ENCODE peak calls at places on chromosome 7, in nine cellular contexts. One of them, this sample, is unnamed.

GRCh38 chr7:96297873-96298272 is 24.0 kb downstream of the SLC25A13 start:
- DNase-seq in A673: no peak
- DNase-seq in GM23338: no peak
- DNase-seq in PC-3: no peak
- DNase-seq in stomach: no peak
- DNase-seq in suprapubic skin: no peak
- DNase-seq in transverse colon: no peak
- DNase-seq in BJ: no peak
- DNase-seq in cardiac muscle cell: no peak
- DNase-seq in this sample: no peak

GRCh38 chr7:88401009-88401623 is 94.4 kb upstream of the STEAP4 start:
- DNase-seq in transverse colon: no peak
- DNase-seq in BJ: no peak
- DNase-seq in PC-3: peak; percentile 51
- DNase-seq in stomach: no peak
- DNase-seq in A673: peak; percentile 35
- DNase-seq in GM23338: peak; percentile 54
- DNase-seq in suprapubic skin: no peak
- DNase-seq in cardiac muscle cell: no peak
- DNase-seq in this sample: no peak

GRCh38 chr7:45342236-45342635 is 184.6 kb downstream of the RAMP3 start:
- DNase-seq in A673: no peak
- DNase-seq in BJ: no peak
- DNase-seq in suprapubic skin: no peak
- DNase-seq in transverse colon: no peak
- DNase-seq in GM23338: no peak
- DNase-seq in stomach: no peak
- DNase-seq in cardiac muscle cell: no peak
- DNase-seq in PC-3: no peak
- DNase-seq in this sample: no peak

GRCh38 chr7:119982884-119983283 is 290.1 kb upstream of the KCND2 start:
- DNase-seq in GM23338: no peak
- DNase-seq in BJ: no peak
- DNase-seq in A673: no peak
- DNase-seq in stomach: no peak
- DNase-seq in transverse colon: no peak
- DNase-seq in PC-3: no peak
- DNase-seq in suprapubic skin: no peak
- DNase-seq in cardiac muscle cell: no peak
- DNase-seq in this sample: no peak

GRCh38 chr7:142796501-142797341 is 26.0 kb downstream of the PRSS2 start:
- DNase-seq in A673: no peak
- DNase-seq in GM23338: peak; percentile 49
- DNase-seq in BJ: no peak
- DNase-seq in transverse colon: no peak
- DNase-seq in stomach: no peak
- DNase-seq in cardiac muscle cell: no peak
- DNase-seq in suprapubic skin: no peak
- DNase-seq in PC-3: peak; percentile 23
- DNase-seq in this sample: no peak

GRCh38 chr7:149225106-149225505 is 14.3 kb upstream of the ZNF212 start:
- DNase-seq in BJ: no peak
- DNase-seq in cardiac muscle cell: no peak
- DNase-seq in A673: no peak
- DNase-seq in suprapubic skin: no peak
- DNase-seq in transverse colon: no peak
- DNase-seq in PC-3: no peak
- DNase-seq in GM23338: no peak
- DNase-seq in stomach: no peak
- DNase-seq in this sample: no peak

GRCh38 chr7:79593819-79594218 is 140.4 kb upstream of the MAGI2 start:
- DNase-seq in transverse colon: no peak
- DNase-seq in PC-3: peak; percentile 27
- DNase-seq in BJ: no peak
- DNase-seq in cardiac muscle cell: no peak
- DNase-seq in suprapubic skin: no peak
- DNase-seq in stomach: no peak
- DNase-seq in A673: no peak
- DNase-seq in GM23338: no peak
- DNase-seq in this sample: no peak

GRCh38 chr7:155190608-155191536 is 106.8 kb upstream of the INSIG1 start:
- DNase-seq in A673: peak; percentile 49
- DNase-seq in cardiac muscle cell: peak; percentile 39
- DNase-seq in GM23338: peak; percentile 79
- DNase-seq in stomach: peak; percentile 72
- DNase-seq in PC-3: peak; percentile 39
- DNase-seq in suprapubic skin: no peak
- DNase-seq in transverse colon: peak; percentile 52
- DNase-seq in BJ: no peak
- DNase-seq in this sample: no peak

GRCh38 chr7:154741131-154741530 is 261.8 kb downstream of the PAXIP1 start:
- DNase-seq in transverse colon: no peak
- DNase-seq in A673: no peak
- DNase-seq in PC-3: no peak
- DNase-seq in BJ: no peak
- DNase-seq in cardiac muscle cell: no peak
- DNase-seq in suprapubic skin: no peak
- DNase-seq in GM23338: no peak
- DNase-seq in stomach: no peak
- DNase-seq in this sample: no peak

GRCh38 chr7:92200791-92201190 is 21.8 kb upstream of the LRRD1 start:
- DNase-seq in transverse colon: no peak
- DNase-seq in suprapubic skin: no peak
- DNase-seq in GM23338: peak; percentile 30
- DNase-seq in A673: no peak
- DNase-seq in PC-3: no peak
- DNase-seq in stomach: no peak
- DNase-seq in cardiac muscle cell: no peak
- DNase-seq in BJ: no peak
- DNase-seq in this sample: no peak
- TF ChIP-seq CTCF in transverse colon: no peak
- TF ChIP-seq CTCF in suprapubic skin: no peak
- TF ChIP-seq CTCF in GM23338: peak; percentile 37
- TF ChIP-seq CTCF in A673: no peak
- TF ChIP-seq CTCF in PC-3: peak; percentile 23
- TF ChIP-seq CTCF in stomach: no peak
- TF ChIP-seq CTCF in cardiac muscle cell: no peak
- TF ChIP-seq CTCF in BJ: no peak
- TF ChIP-seq CTCF in this sample: no peak

DNA sequence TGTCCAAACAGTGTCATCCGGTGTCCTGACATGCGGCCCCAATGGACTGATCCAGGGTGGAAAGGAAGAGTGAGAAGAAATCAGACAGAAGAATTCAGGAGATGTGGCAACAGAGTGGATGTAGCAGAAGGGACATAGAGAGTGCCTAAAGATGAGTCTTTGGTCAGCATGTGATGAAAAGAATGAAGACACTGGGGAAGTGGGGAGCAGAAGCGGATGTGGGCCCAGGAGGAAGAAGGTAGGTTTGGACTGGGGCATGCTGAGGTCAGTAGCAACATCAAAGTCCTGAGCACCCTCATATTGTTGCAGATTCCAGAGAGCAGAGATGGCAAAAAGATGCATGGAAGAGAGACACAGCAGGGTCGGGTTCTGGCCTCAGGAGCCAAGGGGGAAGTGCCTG is 71.8 kb upstream of the STEAP1B start:
- DNase-seq in suprapubic skin: no peak
- DNase-seq in A673: no peak
- DNase-seq in GM23338: no peak
- DNase-seq in stomach: no peak
- DNase-seq in transverse colon: no peak
- DNase-seq in PC-3: no peak
- DNase-seq in cardiac muscle cell: no peak
- DNase-seq in BJ: no peak
- DNase-seq in this sample: no peak
- H3K36me3 ChIP-seq in suprapubic skin: no peaks in the 10 kb centered on the region
- H3K36me3 ChIP-seq in A673: no peaks in the 10 kb centered on the region
- H3K36me3 ChIP-seq in GM23338: no peaks in the 10 kb centered on the region
- H3K36me3 ChIP-seq in stomach: no peaks in the 10 kb centered on the region
- H3K36me3 ChIP-seq in transverse colon: no peaks in the 10 kb centered on the region
- H3K36me3 ChIP-seq in PC-3: no peaks in the 10 kb centered on the region
- H3K36me3 ChIP-seq in cardiac muscle cell: no peaks in the 10 kb centered on the region
- H3K36me3 ChIP-seq in BJ: no peaks in the 10 kb centered on the region
- H3K36me3 ChIP-seq in this sample: no peaks in the 10 kb centered on the region

DNA sequence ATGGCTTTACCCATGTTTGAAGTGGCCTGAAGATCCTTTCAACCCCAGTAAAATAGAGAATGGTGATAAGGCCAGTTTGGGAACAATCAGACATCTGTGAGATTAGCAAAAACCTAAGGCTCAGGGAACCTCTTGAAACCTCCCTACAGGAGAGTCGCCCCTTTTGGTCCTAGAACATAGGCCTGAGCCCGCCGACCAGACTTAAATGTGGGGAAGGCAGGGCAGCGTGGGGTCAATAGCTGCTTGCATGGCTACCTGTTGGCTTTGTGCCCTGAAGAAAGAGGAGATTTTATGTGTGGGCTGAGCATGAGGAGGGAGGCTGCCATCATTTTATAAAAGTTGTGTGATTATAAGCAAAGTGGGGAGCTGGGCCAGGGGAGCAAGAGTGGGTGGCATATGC is 97.6 kb upstream of the TBX20 start:
- DNase-seq in transverse colon: no peak
- DNase-seq in suprapubic skin: no peak
- DNase-seq in stomach: no peak
- DNase-seq in GM23338: no peak
- DNase-seq in cardiac muscle cell: no peak
- DNase-seq in PC-3: no peak
- DNase-seq in BJ: no peak
- DNase-seq in A673: no peak
- DNase-seq in this sample: no peak
- H3K4me3 ChIP-seq in transverse colon: no peak overlapping the region
- H3K4me3 ChIP-seq in suprapubic skin: no peak overlapping the region
- H3K4me3 ChIP-seq in stomach: no peak overlapping the region
- H3K4me3 ChIP-seq in GM23338: no peak overlapping the region
- H3K4me3 ChIP-seq in cardiac muscle cell: no peak overlapping the region
- H3K4me3 ChIP-seq in PC-3: no peak overlapping the region
- H3K4me3 ChIP-seq in BJ: no peak overlapping the region
- H3K4me3 ChIP-seq in A673: no peak overlapping the region
- H3K4me3 ChIP-seq in this sample: no peak overlapping the region

GRCh38 chr7:1358376-1359050 is 100.8 kb downstream of the MICALL2 start:
- DNase-seq in BJ: no peak
- DNase-seq in A673: no peak
- DNase-seq in cardiac muscle cell: no peak
- DNase-seq in PC-3: no peak
- DNase-seq in transverse colon: no peak
- DNase-seq in GM23338: no peak
- DNase-seq in suprapubic skin: peak; percentile 76
- DNase-seq in stomach: no peak
- DNase-seq in this sample: no peak
- TF ChIP-seq CTCF in BJ: no peak
- TF ChIP-seq CTCF in A673: no peak
- TF ChIP-seq CTCF in cardiac muscle cell: no peak
- TF ChIP-seq CTCF in PC-3: no peak
- TF ChIP-seq CTCF in transverse colon: no peak
- TF ChIP-seq CTCF in GM23338: no peak
- TF ChIP-seq CTCF in suprapubic skin: no peak
- TF ChIP-seq CTCF in stomach: no peak
- TF ChIP-seq CTCF in this sample: no peak

DNA sequence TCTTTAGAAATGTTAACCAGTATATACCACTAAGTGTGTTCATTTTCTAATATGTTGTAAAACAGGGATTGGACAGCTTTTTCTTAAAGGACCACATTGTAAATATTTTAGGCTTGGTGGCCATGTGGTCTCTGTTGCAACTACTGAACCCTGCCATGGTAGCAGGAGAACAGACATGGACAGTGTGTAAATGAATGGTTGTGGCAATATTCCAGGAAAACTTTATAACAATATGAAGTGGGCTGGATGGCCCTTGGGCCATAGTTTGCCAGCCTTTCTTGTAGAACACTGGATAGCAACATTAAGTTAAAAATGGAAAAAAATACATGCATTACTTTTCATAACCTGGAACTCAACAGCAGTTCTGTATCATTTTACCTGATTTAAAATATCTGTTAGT is 61.0 kb downstream of the SND1 start:
- DNase-seq in transverse colon: no peak
- DNase-seq in PC-3: no peak
- DNase-seq in suprapubic skin: no peak
- DNase-seq in GM23338: no peak
- DNase-seq in BJ: no peak
- DNase-seq in cardiac muscle cell: no peak
- DNase-seq in A673: no peak
- DNase-seq in stomach: no peak
- DNase-seq in this sample: no peak
- H3K36me3 ChIP-seq in transverse colon: peaks cover 23% of the 10 kb centered on the region
- H3K36me3 ChIP-seq in PC-3: peaks cover 55% of the 10 kb centered on the region
- H3K36me3 ChIP-seq in suprapubic skin: peaks cover 14% of the 10 kb centered on the region
- H3K36me3 ChIP-seq in GM23338: peaks cover 12% of the 10 kb centered on the region
- H3K36me3 ChIP-seq in BJ: peaks cover 1% of the 10 kb centered on the region
- H3K36me3 ChIP-seq in cardiac muscle cell: peaks cover 5% of the 10 kb centered on the region
- H3K36me3 ChIP-seq in A673: peaks cover 38% of the 10 kb centered on the region
- H3K36me3 ChIP-seq in stomach: peaks cover 1% of the 10 kb centered on the region
- H3K36me3 ChIP-seq in this sample: peaks cover 2% of the 10 kb centered on the region

DNA sequence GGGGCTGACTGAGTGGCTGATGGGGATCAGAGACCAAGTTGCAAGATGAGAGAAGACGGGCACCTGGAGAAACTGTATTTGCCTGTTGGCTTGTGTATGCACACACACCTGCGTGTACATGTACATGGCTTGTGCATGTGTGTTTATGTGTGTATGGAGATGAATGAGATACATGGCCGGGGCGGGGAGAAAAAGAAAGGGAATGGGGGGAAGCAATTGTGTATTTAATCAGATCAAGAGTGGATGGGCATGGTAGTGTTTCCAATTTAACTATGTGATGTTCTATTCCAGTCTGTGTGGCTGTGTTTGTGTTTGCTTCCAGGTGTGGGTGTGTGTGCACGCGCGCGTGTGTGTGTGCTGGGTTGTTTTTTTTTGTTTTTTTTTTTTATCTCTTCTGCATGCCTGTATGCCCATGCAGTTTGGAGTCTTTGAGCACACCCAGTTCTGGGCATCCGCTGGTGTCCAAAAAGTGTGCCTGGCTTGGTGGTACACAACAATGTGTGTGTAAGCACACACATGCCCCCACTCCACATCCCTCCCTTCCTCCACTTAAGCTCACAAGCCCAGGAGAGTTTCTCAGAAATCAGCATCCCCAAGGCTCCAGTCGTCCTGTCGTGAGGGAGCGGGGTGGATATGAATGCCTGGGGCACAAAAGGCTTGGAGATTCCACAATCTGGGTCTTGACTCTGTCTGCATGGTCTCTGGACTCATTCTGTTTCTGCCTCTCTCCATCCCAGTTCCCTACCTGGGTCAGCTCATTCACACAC is 2.5 kb upstream of the VGF start:
- DNase-seq in transverse colon: no peak
- DNase-seq in PC-3: no peak
- DNase-seq in stomach: no peak
- DNase-seq in GM23338: no peak
- DNase-seq in cardiac muscle cell: no peak
- DNase-seq in suprapubic skin: no peak
- DNase-seq in BJ: no peak
- DNase-seq in A673: no peak
- DNase-seq in this sample: no peak
- H3K4me3 ChIP-seq in transverse colon: no peak overlapping the region
- H3K4me3 ChIP-seq in PC-3: no peak overlapping the region
- H3K4me3 ChIP-seq in stomach: no peak overlapping the region
- H3K4me3 ChIP-seq in GM23338: peak overlapping the region; percentile 76
- H3K4me3 ChIP-seq in cardiac muscle cell: no peak overlapping the region
- H3K4me3 ChIP-seq in suprapubic skin: no peak overlapping the region
- H3K4me3 ChIP-seq in BJ: no peak overlapping the region
- H3K4me3 ChIP-seq in A673: no peak overlapping the region
- H3K4me3 ChIP-seq in this sample: no peak overlapping the region

This sample was measured in kidney epithelial cell.